ENCODE peak calls at places on chromosomes 5 and 9, in four cellular contexts. One of them, this sample, is unnamed.

GRCh38 chr5:178284095-178284675 is 51.6 kb upstream of the PHYKPL start:
- DNase-seq in ovary: no peak
- DNase-seq in lower lobe of right lung: no peak
- DNase-seq in AG10803: no peak
- DNase-seq in this sample: no peak

GRCh38 chr9:91500509-91501011 is 76.9 kb upstream of the NFIL3 start:
- DNase-seq in AG10803: peak; percentile 63
- DNase-seq in lower lobe of right lung: no peak
- DNase-seq in ovary: peak; percentile 67
- DNase-seq in this sample: peak; percentile 91

GRCh38 chr5:27598576-27598975 is 560.2 kb upstream of the CDH9 start:
- DNase-seq in AG10803: no peak
- DNase-seq in lower lobe of right lung: no peak
- DNase-seq in ovary: no peak
- DNase-seq in this sample: no peak

GRCh38 chr9:89382026-89382986 is 64.0 kb downstream of the SECISBP2 start:
- DNase-seq in lower lobe of right lung: no peak
- DNase-seq in ovary: no peak
- DNase-seq in AG10803: no peak
- DNase-seq in this sample: no peak

GRCh38 chr5:157917909-157918809 is 59.2 kb upstream of the CLINT1 start:
- DNase-seq in AG10803: peak; percentile 91
- DNase-seq in lower lobe of right lung: peak; percentile 70
- DNase-seq in ovary: peak; percentile 73
- DNase-seq in this sample: peak; percentile 79

GRCh38 chr9:33443504-33444154 is 3.8 kb downstream of the AQP3 start:
- DNase-seq in lower lobe of right lung: no peak
- DNase-seq in ovary: no peak
- DNase-seq in AG10803: no peak
- DNase-seq in this sample: no peak

GRCh38 chr9:97768731-97769130 is 71.6 kb upstream of the XPA start:
- DNase-seq in ovary: no peak
- DNase-seq in AG10803: peak; percentile 94
- DNase-seq in lower lobe of right lung: no peak
- DNase-seq in this sample: peak; percentile 44

GRCh38 chr5:45696206-45696836 is at the start of gene HCN1:
- DNase-seq in AG10803: peak; percentile 73
- DNase-seq in ovary: peak; percentile 75
- DNase-seq in lower lobe of right lung: peak; percentile 81
- DNase-seq in this sample: peak; percentile 18

GRCh38 chr5:112649882-112650281 is 87.8 kb upstream of the APC start:
- DNase-seq in ovary: no peak
- DNase-seq in AG10803: no peak
- DNase-seq in lower lobe of right lung: no peak
- DNase-seq in this sample: no peak

GRCh38 chr5:13081116-13081515 is 863.4 kb downstream of the DNAH5 start:
- DNase-seq in AG10803: no peak
- DNase-seq in ovary: no peak
- DNase-seq in lower lobe of right lung: no peak
- DNase-seq in this sample: no peak

GRCh38 chr9:114034663-114035062 is 43.4 kb downstream of the AMBP start:
- DNase-seq in ovary: no peak
- DNase-seq in AG10803: no peak
- DNase-seq in lower lobe of right lung: no peak
- DNase-seq in this sample: no peak

GRCh38 chr9:14308751-14309140 is 5.2 kb downstream of the NFIB start:
- DNase-seq in lower lobe of right lung: no peak
- DNase-seq in ovary: no peak
- DNase-seq in AG10803: no peak
- DNase-seq in this sample: no peak
- H3K4me3 ChIP-seq in lower lobe of right lung: peak overlapping the region; percentile 71
- H3K4me3 ChIP-seq in ovary: no peak overlapping the region
- H3K4me3 ChIP-seq in AG10803: no peak overlapping the region
- H3K4me3 ChIP-seq in this sample: no peak overlapping the region

GRCh38 chr9:36905101-36906066 is 128.7 kb downstream of the PAX5 start:
- DNase-seq in lower lobe of right lung: no peak
- DNase-seq in AG10803: no peak
- DNase-seq in ovary: no peak
- DNase-seq in this sample: no peak
- TF ChIP-seq CTCF in lower lobe of right lung: no peak
- TF ChIP-seq CTCF in AG10803: no peak
- TF ChIP-seq CTCF in ovary: no peak
- TF ChIP-seq CTCF in this sample: no peak

DNA sequence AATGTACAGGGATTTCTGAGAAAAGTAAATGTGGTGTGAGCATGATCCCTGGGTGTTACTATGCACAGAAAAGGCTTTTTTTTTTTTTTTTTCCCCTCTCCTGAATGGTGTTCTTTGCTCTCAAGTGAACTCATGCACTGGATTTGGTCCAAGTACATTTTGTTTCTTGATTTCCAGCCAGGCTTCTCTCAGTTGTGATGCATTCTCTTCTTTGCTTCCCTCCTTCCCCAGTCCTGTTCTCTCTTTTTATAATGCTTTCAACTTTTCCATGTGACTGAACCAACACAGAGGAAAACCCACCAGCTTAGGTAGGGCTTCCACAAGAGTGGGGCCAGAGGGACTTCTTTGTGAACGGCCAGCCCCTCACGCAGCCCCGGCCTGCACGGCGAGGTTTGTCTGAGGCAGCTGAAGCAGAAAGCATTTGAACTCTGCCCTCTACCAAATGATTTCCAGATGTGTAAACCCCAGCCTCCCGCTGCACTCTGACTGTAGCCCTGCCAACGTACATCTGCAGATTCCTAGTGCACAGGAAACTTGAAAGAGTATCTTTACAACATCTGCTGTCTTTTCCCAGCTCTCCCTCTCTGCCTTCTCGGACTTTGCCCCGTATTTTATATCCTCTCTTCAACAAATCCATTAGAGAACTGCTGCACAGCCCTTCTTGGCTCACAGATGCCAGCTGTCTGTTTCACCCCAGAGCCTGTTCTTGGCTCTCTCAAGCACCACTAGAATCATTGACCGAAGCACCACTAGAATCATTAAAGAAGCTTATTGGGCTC is 71.8 kb upstream of the CD180 start:
- DNase-seq in lower lobe of right lung: no peak
- DNase-seq in ovary: peak; percentile 84
- DNase-seq in AG10803: peak; percentile 94
- DNase-seq in this sample: peak; percentile 99
- H3K4me3 ChIP-seq in lower lobe of right lung: peak overlapping the region; percentile 9
- H3K4me3 ChIP-seq in ovary: no peak overlapping the region
- H3K4me3 ChIP-seq in AG10803: peak overlapping the region; percentile 31
- H3K4me3 ChIP-seq in this sample: peak overlapping the region; percentile 44

DNA sequence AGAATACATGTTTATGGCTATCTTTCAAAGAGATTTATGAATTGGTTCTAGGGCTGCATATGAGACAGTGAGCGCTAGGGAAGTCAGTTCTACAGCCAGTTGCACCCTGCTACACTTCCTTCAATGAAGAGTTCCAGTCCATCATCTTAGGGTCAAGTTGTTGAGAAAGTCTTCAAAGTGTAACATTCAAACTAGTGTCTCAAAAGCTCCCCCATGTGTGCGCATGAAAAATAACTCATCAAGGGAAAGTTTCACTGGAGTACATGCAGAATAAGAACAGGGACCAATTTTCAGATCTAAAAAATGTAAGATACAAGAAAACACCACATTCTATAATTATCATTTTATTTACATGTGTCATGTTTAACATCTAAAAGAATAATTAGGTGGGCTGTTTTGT is 317.2 kb downstream of the DEPDC1B start:
- DNase-seq in AG10803: peak; percentile 48
- DNase-seq in ovary: no peak
- DNase-seq in lower lobe of right lung: no peak
- DNase-seq in this sample: peak; percentile 41
- TF ChIP-seq CTCF in AG10803: peak; percentile 65
- TF ChIP-seq CTCF in ovary: no peak
- TF ChIP-seq CTCF in lower lobe of right lung: peak; percentile 10
- TF ChIP-seq CTCF in this sample: peak; percentile 35

GRCh38 chr5:74543162-74543995 is 97.1 kb downstream of the ENC1 start:
- DNase-seq in lower lobe of right lung: no peak
- DNase-seq in AG10803: peak; percentile 93
- DNase-seq in ovary: peak; percentile 36
- DNase-seq in this sample: peak; percentile 81
- H3K4me3 ChIP-seq in lower lobe of right lung: no peak overlapping the region
- H3K4me3 ChIP-seq in AG10803: peak overlapping the region; percentile 35
- H3K4me3 ChIP-seq in ovary: no peak overlapping the region
- H3K4me3 ChIP-seq in this sample: peak overlapping the region; percentile 3

GRCh38 chr5:128276537-128277216 is 193.1 kb downstream of the SLC12A2 start:
- DNase-seq in lower lobe of right lung: no peak
- DNase-seq in AG10803: no peak
- DNase-seq in ovary: no peak
- DNase-seq in this sample: peak; percentile 22

GRCh38 chr5:128271071-128271470 is 187.5 kb downstream of the SLC12A2 start:
- DNase-seq in AG10803: no peak
- DNase-seq in lower lobe of right lung: no peak
- DNase-seq in ovary: no peak
- DNase-seq in this sample: no peak

GRCh38 chr5:128274441-128274840 is 190.9 kb downstream of the SLC12A2 start:
- DNase-seq in AG10803: no peak
- DNase-seq in lower lobe of right lung: no peak
- DNase-seq in ovary: no peak
- DNase-seq in this sample: no peak

GRCh38 chr5:128273736-128274135 is 190.2 kb downstream of the SLC12A2 start:
- DNase-seq in AG10803: no peak
- DNase-seq in lower lobe of right lung: no peak
- DNase-seq in ovary: no peak
- DNase-seq in this sample: no peak

GRCh38 chr5:128271859-128272446 is 188.4 kb downstream of the SLC12A2 start:
- DNase-seq in lower lobe of right lung: no peak
- DNase-seq in AG10803: peak; percentile 15
- DNase-seq in ovary: no peak
- DNase-seq in this sample: peak; percentile 64
- TF ChIP-seq CTCF in lower lobe of right lung: no peak
- TF ChIP-seq CTCF in AG10803: no peak
- TF ChIP-seq CTCF in ovary: no peak
- TF ChIP-seq CTCF in this sample: no peak

DNA sequence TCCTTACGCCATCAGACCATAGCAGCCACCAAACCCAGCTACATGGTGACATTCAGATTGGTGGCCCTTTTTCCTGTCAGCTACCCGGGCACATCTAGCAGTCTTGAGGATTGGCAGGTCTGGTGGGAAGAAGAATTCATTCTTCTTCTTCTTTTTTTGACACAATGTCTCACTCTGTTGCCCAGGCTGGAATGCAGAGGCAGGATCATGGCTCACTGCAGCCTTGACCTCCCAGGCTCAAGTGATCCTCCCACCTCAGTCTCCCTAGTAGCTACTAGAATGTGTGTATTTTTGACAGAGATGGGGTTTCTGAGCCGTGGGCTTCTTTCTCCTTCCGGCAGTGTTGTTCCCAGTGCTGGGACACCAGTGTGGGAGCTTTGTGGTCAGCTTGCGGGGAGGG is 3.3 kb downstream of the NTMT1 start:
- DNase-seq in ovary: no peak
- DNase-seq in AG10803: no peak
- DNase-seq in lower lobe of right lung: no peak
- DNase-seq in this sample: no peak
- H3K4me3 ChIP-seq in ovary: no peak overlapping the region
- H3K4me3 ChIP-seq in AG10803: no peak overlapping the region
- H3K4me3 ChIP-seq in lower lobe of right lung: no peak overlapping the region
- H3K4me3 ChIP-seq in this sample: no peak overlapping the region

GRCh38 chr5:6780802-6781391 is 67.7 kb downstream of the TENT4A start:
- DNase-seq in lower lobe of right lung: no peak
- DNase-seq in ovary: no peak
- DNase-seq in AG10803: no peak
- DNase-seq in this sample: no peak
- TF ChIP-seq CTCF in lower lobe of right lung: peak; percentile 45
- TF ChIP-seq CTCF in ovary: no peak
- TF ChIP-seq CTCF in AG10803: peak; percentile 27
- TF ChIP-seq CTCF in this sample: peak; percentile 41

GRCh38 chr9:4289411-4290380 is 10.2 kb downstream of the GLIS3 start:
- DNase-seq in ovary: no peak
- DNase-seq in lower lobe of right lung: no peak
- DNase-seq in AG10803: no peak
- DNase-seq in this sample: no peak

GRCh38 chr9:4284925-4285324 is 14.9 kb downstream of the GLIS3 start:
- DNase-seq in ovary: no peak
- DNase-seq in AG10803: no peak
- DNase-seq in lower lobe of right lung: no peak
- DNase-seq in this sample: no peak

GRCh38 chr9:4286086-4286485 is 13.8 kb downstream of the GLIS3 start:
- DNase-seq in AG10803: no peak
- DNase-seq in lower lobe of right lung: no peak
- DNase-seq in ovary: no peak
- DNase-seq in this sample: no peak

GRCh38 chr9:4287886-4288588 is 11.8 kb downstream of the GLIS3 start:
- DNase-seq in lower lobe of right lung: no peak
- DNase-seq in AG10803: no peak
- DNase-seq in ovary: no peak
- DNase-seq in this sample: no peak

DNA sequence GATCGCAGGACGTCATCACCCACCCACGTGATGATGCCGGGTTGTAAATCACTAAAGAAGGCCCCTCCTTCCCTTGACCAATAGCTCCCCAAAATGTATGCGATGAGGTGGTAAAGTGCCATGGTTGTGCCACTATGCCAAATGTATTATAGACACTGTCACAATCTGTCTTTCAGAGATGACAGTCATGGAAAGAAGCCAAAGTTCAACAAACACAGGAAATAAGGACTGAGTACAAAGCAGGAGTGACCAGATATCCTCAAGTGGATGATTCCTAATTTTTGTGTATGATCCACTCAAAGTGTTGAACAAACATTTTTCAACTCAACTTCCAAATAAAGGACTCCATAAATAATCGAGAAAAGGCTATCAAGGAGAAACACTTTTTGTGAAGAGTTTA is 12.5 kb downstream of the GLIS3 start:
- DNase-seq in AG10803: no peak
- DNase-seq in lower lobe of right lung: no peak
- DNase-seq in ovary: no peak
- DNase-seq in this sample: no peak
- H3K4me3 ChIP-seq in AG10803: no peak overlapping the region
- H3K4me3 ChIP-seq in lower lobe of right lung: no peak overlapping the region
- H3K4me3 ChIP-seq in ovary: no peak overlapping the region
- H3K4me3 ChIP-seq in this sample: no peak overlapping the region